ENCODE peak calls at places on chromosomes 6 and 20, in six cellular contexts. One of them, this sample, is unnamed.

GRCh38 chr6:2518029-2518428 is 232.7 kb downstream of the MYLK4 start:
- DNase-seq in mesenteric fat pad: no peak
- DNase-seq in foreskin fibroblast: no peak
- DNase-seq in SW 1271: no peak
- DNase-seq in pancreas: no peak
- DNase-seq in C1 segment of cervical spinal cord: no peak
- DNase-seq in this sample: no peak

GRCh38 chr6:54234539-54234938 is 73.7 kb upstream of the TINAG start:
- DNase-seq in SW 1271: no peak
- DNase-seq in foreskin fibroblast: no peak
- DNase-seq in mesenteric fat pad: no peak
- DNase-seq in C1 segment of cervical spinal cord: no peak
- DNase-seq in pancreas: no peak
- DNase-seq in this sample: no peak

GRCh38 chr20:48531505-48531904 is 296.3 kb downstream of the PREX1 start:
- DNase-seq in foreskin fibroblast: no peak
- DNase-seq in pancreas: no peak
- DNase-seq in SW 1271: no peak
- DNase-seq in mesenteric fat pad: no peak
- DNase-seq in C1 segment of cervical spinal cord: no peak
- DNase-seq in this sample: no peak

GRCh38 chr20:6613280-6613861 is 154.1 kb upstream of the BMP2 start:
- DNase-seq in mesenteric fat pad: no peak
- DNase-seq in SW 1271: no peak
- DNase-seq in foreskin fibroblast: no peak
- DNase-seq in pancreas: no peak
- DNase-seq in C1 segment of cervical spinal cord: no peak
- DNase-seq in this sample: no peak

GRCh38 chr6:14550817-14551216 is 433.2 kb downstream of the CD83 start:
- DNase-seq in pancreas: no peak
- DNase-seq in SW 1271: no peak
- DNase-seq in foreskin fibroblast: peak
- DNase-seq in mesenteric fat pad: no peak
- DNase-seq in C1 segment of cervical spinal cord: no peak
- DNase-seq in this sample: no peak

GRCh38 chr6:12286381-12287132 is 3.6 kb upstream of the EDN1 start:
- DNase-seq in mesenteric fat pad: no peak
- DNase-seq in SW 1271: no peak
- DNase-seq in C1 segment of cervical spinal cord: no peak
- DNase-seq in pancreas: no peak
- DNase-seq in foreskin fibroblast: no peak
- DNase-seq in this sample: no peak

GRCh38 chr6:5401845-5402738 is 140.8 kb downstream of the FARS2 start:
- DNase-seq in C1 segment of cervical spinal cord: no peak
- DNase-seq in mesenteric fat pad: no peak
- DNase-seq in SW 1271: no peak
- DNase-seq in foreskin fibroblast: no peak
- DNase-seq in pancreas: no peak
- DNase-seq in this sample: no peak

GRCh38 chr6:149963212-149963461 is 606 bp upstream of the ULBP1 start:
- DNase-seq in C1 segment of cervical spinal cord: no peak
- DNase-seq in foreskin fibroblast: peak
- DNase-seq in SW 1271: peak
- DNase-seq in pancreas: no peak
- DNase-seq in mesenteric fat pad: no peak
- DNase-seq in this sample: peak

GRCh38 chr6:63440057-63440456 is 120.3 kb upstream of the LGSN start:
- DNase-seq in mesenteric fat pad: no peak
- DNase-seq in C1 segment of cervical spinal cord: no peak
- DNase-seq in pancreas: no peak
- DNase-seq in foreskin fibroblast: no peak
- DNase-seq in SW 1271: no peak
- DNase-seq in this sample: no peak

GRCh38 chr6:24667378-24667803 is 514 bp downstream of the ACOT13 start:
- DNase-seq in mesenteric fat pad: no peak
- DNase-seq in C1 segment of cervical spinal cord: no peak
- DNase-seq in pancreas: no peak
- DNase-seq in SW 1271: no peak
- DNase-seq in foreskin fibroblast: no peak
- DNase-seq in this sample: peak

GRCh38 chr6:13373488-13373886 is 45.1 kb upstream of the TBC1D7 start:
- DNase-seq in pancreas: no peak
- DNase-seq in mesenteric fat pad: no peak
- DNase-seq in foreskin fibroblast: no peak
- DNase-seq in SW 1271: no peak
- DNase-seq in C1 segment of cervical spinal cord: no peak
- DNase-seq in this sample: no peak

GRCh38 chr20:20894753-20895152 is 182.3 kb upstream of the RALGAPA2 start:
- DNase-seq in pancreas: no peak
- DNase-seq in SW 1271: no peak
- DNase-seq in foreskin fibroblast: no peak
- DNase-seq in C1 segment of cervical spinal cord: no peak
- DNase-seq in mesenteric fat pad: no peak
- DNase-seq in this sample: no peak

GRCh38 chr6:130303436-130303835 is 62.4 kb upstream of the TMEM200A start:
- DNase-seq in C1 segment of cervical spinal cord: no peak
- DNase-seq in pancreas: no peak
- DNase-seq in SW 1271: no peak
- DNase-seq in mesenteric fat pad: no peak
- DNase-seq in foreskin fibroblast: peak
- DNase-seq in this sample: peak

GRCh38 chr20:44142416-44142815 is 44.6 kb downstream of the JPH2 start:
- DNase-seq in foreskin fibroblast: peak
- DNase-seq in pancreas: no peak
- DNase-seq in mesenteric fat pad: no peak
- DNase-seq in SW 1271: no peak
- DNase-seq in C1 segment of cervical spinal cord: no peak
- DNase-seq in this sample: no peak